ENCODE peak calls at places on chromosome 20, in four cellular contexts. A is H1, R is foreskin fibroblast, G is omental fat pad. U is an unnamed sample.

GRCh38 chr20:10276886-10277580 is 58.4 kb downstream of the SNAP25 start:
- DNase-seq in A (no peak), R (no peak), G (no peak), U (no peak)

GRCh38 chr20:63735859-63736718 is at the start of gene LIME1:
- DNase-seq in A (no peak), R (no peak), G (no peak), U (no peak)

GRCh38 chr20:59994697-59995122 is 36.5 kb downstream of the CDH26 start:
- DNase-seq in A (peak), R (peak), G (no peak), U (no peak)

GRCh38 chr20:4854502-4854901 is 132.8 kb downstream of the PRND start:
- DNase-seq in A (no peak), R (no peak), G (no peak), U (no peak)

GRCh38 chr20:20215976-20216727 is 151.8 kb upstream of the INSM1 start:
- DNase-seq in A (no peak), R (no peak), G (no peak), U (no peak)

GRCh38 chr20:63858393-63859165 is 2.7 kb upstream of the ABHD16B start:
- DNase-seq in A (no peak), R (peak), G (no peak), U (no peak)

GRCh38 chr20:14775778-14776177 is 438.4 kb upstream of the FLRT3 start:
- DNase-seq in A (no peak), R (peak), G (no peak), U (peak)

GRCh38 chr20:37266940-37267683 is 5.5 kb upstream of the GHRH start:
- DNase-seq in A (no peak), R (no peak), G (no peak), U (no peak)

GRCh38 chr20:37317316-37317715 is 27.9 kb downstream of the MANBAL start:
- DNase-seq in A (no peak), R (no peak), G (no peak), U (no peak)

GRCh38 chr20:53959849-53960585 is 110.4 kb downstream of the BCAS1 start:
- DNase-seq in A (no peak), R (peak), G (no peak), U (no peak)

GRCh38 chr20:63095718-63096654 is 89.2 kb upstream of the BHLHE23 start:
- DNase-seq in A (no peak), R (no peak), G (peak), U (no peak)

GRCh38 chr20:50149481-50150254 is 3.9 kb downstream of the PEDS1 start:
- DNase-seq in A (no peak), R (no peak), G (no peak), U (no peak)
- TF ChIP-seq CTCF in A (no peak), R (no peak), G (no peak), U (no peak)

DNA sequence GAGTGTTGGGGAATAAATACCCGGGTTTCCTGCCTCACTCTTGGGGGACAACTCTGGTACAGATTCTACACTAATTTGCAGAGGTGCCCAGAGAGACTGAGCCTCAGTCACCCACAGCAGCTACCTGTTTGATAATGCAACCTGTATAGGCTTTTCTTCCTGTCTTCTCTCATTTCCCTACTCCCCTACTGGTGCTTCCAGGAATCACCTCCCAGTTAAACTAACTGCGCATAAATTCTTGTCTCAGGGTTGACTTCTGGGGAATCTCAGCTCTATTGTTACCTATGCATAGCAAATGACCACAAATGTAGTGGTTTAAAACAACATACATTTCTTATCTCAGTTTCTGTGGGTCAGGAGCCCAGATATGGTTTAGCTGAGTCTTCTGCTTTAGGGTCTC is 11.3 kb downstream of the OCSTAMP start:
- DNase-seq in A (no peak), R (no peak), G (no peak), U (no peak)
- TF ChIP-seq CTCF in A (peak), R (no peak), G (no peak), U (no peak)

GRCh38 chr20:5938456-5939029 is 11.8 kb downstream of the TRMT6 start:
- DNase-seq in A (no peak), R (no peak), G (no peak), U (no peak)

GRCh38 chr20:5935384-5935783 is 14.9 kb downstream of the TRMT6 start:
- DNase-seq in A (no peak), R (no peak), G (no peak), U (no peak)

GRCh38 chr20:5932796-5933195 is 17.5 kb downstream of the TRMT6 start:
- DNase-seq in A (no peak), R (no peak), G (no peak), U (no peak)

GRCh38 chr20:5931411-5931810 is 18.9 kb downstream of the TRMT6 start:
- DNase-seq in A (no peak), R (no peak), G (no peak), U (no peak)

GRCh38 chr20:5933802-5934436 is 16.4 kb downstream of the TRMT6 start:
- DNase-seq in A (no peak), R (no peak), G (no peak), U (no peak)
- TF ChIP-seq CTCF in A (peak), R (no peak), G (no peak), U (no peak)

DNA sequence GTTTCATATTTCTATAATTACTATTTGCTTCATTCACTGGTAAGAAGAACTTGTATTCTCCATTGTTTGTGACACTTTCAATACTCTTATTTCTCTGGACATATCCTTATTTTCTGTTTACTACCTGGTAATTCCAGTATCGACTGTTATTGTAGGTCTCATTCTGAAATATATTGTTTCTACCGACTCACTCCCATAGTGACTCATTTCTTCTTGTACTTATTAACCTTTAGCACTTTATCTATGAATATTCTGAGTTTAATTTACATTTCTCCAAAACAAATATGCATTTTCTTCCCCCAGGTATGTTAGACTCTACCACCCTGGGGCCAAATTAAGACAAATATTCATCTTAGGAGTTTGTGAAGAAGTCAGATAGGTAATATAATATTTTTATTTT is 164.5 kb upstream of the BTBD3 start:
- DNase-seq in A (no peak), R (no peak), G (no peak), U (no peak)
- TF ChIP-seq CTCF in A (no peak), R (no peak), G (no peak), U (no peak)

GRCh38 chr20:43976577-43976976 is 61.9 kb downstream of the TOX2 start:
- DNase-seq in A (no peak), R (no peak), G (no peak), U (no peak)
- TF ChIP-seq CTCF in A (no peak), R (no peak), G (no peak), U (no peak)

GRCh38 chr20:52083627-52084232 is 107.8 kb downstream of the ZFP64 start:
- DNase-seq in A (peak), R (peak), G (peak), U (no peak)
- TF ChIP-seq CTCF in A (peak), R (peak), G (no peak), U (peak)